ENCODE peak calls at places on chromosomes 2 and 18, in five cellular contexts. C, M, O, D and I are unnamed samples.

GRCh38 chr2:193810533-193810932 is 1615.8 kb upstream of the TMEFF2 start:
- DNase-seq in C (no peak), M (peak), O (no peak), D (no peak), I (no peak)

GRCh38 chr2:212709287-212709686 is 170.7 kb upstream of the ERBB4 start:
- DNase-seq in C (no peak), M (no peak), O (no peak), D (no peak), I (no peak)

GRCh38 chr2:95316466-95317122 is 19.4 kb downstream of the KCNIP3 start:
- DNase-seq in C (no peak), M (peak), O (no peak), D (peak), I (no peak)

GRCh38 chr18:78729099-78729467 is 250.5 kb upstream of the SALL3 start:
- DNase-seq in C (no peak), M (no peak), O (no peak), D (no peak), I (no peak)

GRCh38 chr2:101120124-101120996 is 30.8 kb downstream of the TBC1D8 start:
- DNase-seq in C (peak), M (peak), O (peak), D (peak), I (peak)

GRCh38 chr18:47174545-47175116 is 1.5 kb downstream of the IER3IP1 start:
- DNase-seq in C (no peak), M (no peak), O (no peak), D (no peak), I (no peak)

GRCh38 chr2:75416420-75417342 is 144.1 kb downstream of the EVA1A start:
- DNase-seq in C (no peak), M (no peak), O (no peak), D (no peak), I (no peak)

GRCh38 chr2:128361376-128362131 is 42.9 kb upstream of the HS6ST1 start:
- DNase-seq in C (no peak), M (no peak), O (no peak), D (no peak), I (no peak)

GRCh38 chr18:48228841-48229240 is 180.3 kb downstream of the ZBTB7C start:
- DNase-seq in C (no peak), M (peak), O (peak), D (no peak), I (no peak)

GRCh38 chr2:3127279-3127690 is 250.3 kb downstream of the EIPR1 start:
- DNase-seq in C (no peak), M (no peak), O (no peak), D (no peak), I (no peak)

GRCh38 chr18:55763298-55763697 is 175.3 kb upstream of the TCF4 start:
- DNase-seq in C (peak), M (no peak), O (no peak), D (peak), I (no peak)

GRCh38 chr2:104378853-104379374 is 475.0 kb upstream of the POU3F3 start:
- DNase-seq in C (peak), M (no peak), O (no peak), D (no peak), I (no peak)

GRCh38 chr2:38439226-38439612 is 62.1 kb upstream of the ATL2 start:
- DNase-seq in C (no peak), M (no peak), O (no peak), D (no peak), I (no peak)

GRCh38 chr2:41032715-41033114 is 580.8 kb upstream of the SLC8A1 start:
- DNase-seq in C (no peak), M (no peak), O (no peak), D (no peak), I (no peak)

GRCh38 chr2:104434363-104434792 is 419.5 kb upstream of the POU3F3 start:
- DNase-seq in C (no peak), M (no peak), O (no peak), D (no peak), I (no peak)

GRCh38 chr2:64793701-64794100 is 140.0 kb upstream of the SERTAD2 start:
- DNase-seq in C (no peak), M (no peak), O (no peak), D (peak), I (no peak)

GRCh38 chr2:11417946-11418585 is 47.9 kb downstream of the E2F6 start:
- DNase-seq in C (peak), M (peak), O (no peak), D (no peak), I (peak)

GRCh38 chr2:122300758-122301157 is 545.3 kb downstream of the TSN start:
- DNase-seq in C (no peak), M (no peak), O (no peak), D (no peak), I (no peak)

GRCh38 chr2:14297906-14298305 is 334.6 kb upstream of the LRATD1 start:
- DNase-seq in C (no peak), M (no peak), O (no peak), D (no peak), I (no peak)

GRCh38 chr2:88171966-88172365 is 1.8 kb downstream of the THNSL2 start:
- DNase-seq in C (no peak), M (no peak), O (no peak), D (no peak), I (no peak)

GRCh38 chr2:29962922-29963321 is 41.5 kb upstream of the ALK start:
- DNase-seq in C (no peak), M (no peak), O (no peak), D (no peak), I (no peak)

GRCh38 chr2:136072616-136073015 is 45.3 kb downstream of the CXCR4 start:
- DNase-seq in C (no peak), M (no peak), O (no peak), D (no peak), I (no peak)

GRCh38 chr18:9211955-9212354 is 75.4 kb downstream of the ANKRD12 start:
- DNase-seq in C (no peak), M (no peak), O (no peak), D (no peak), I (no peak)

GRCh38 chr18:9210996-9211395 is 74.4 kb downstream of the ANKRD12 start:
- DNase-seq in C (no peak), M (no peak), O (no peak), D (peak), I (no peak)

GRCh38 chr18:9218052-9218451 is 81.5 kb downstream of the ANKRD12 start:
- DNase-seq in C (no peak), M (peak), O (no peak), D (peak), I (no peak)

GRCh38 chr18:9216459-9216858 is 79.9 kb downstream of the ANKRD12 start:
- DNase-seq in C (no peak), M (no peak), O (no peak), D (no peak), I (no peak)

GRCh38 chr18:9215221-9215933 is 78.8 kb downstream of the ANKRD12 start:
- DNase-seq in C (no peak), M (peak), O (no peak), D (no peak), I (no peak)
- TF ChIP-seq CTCF in C (no peak), M (no peak), O (no peak), D (no peak), I (no peak)

DNA sequence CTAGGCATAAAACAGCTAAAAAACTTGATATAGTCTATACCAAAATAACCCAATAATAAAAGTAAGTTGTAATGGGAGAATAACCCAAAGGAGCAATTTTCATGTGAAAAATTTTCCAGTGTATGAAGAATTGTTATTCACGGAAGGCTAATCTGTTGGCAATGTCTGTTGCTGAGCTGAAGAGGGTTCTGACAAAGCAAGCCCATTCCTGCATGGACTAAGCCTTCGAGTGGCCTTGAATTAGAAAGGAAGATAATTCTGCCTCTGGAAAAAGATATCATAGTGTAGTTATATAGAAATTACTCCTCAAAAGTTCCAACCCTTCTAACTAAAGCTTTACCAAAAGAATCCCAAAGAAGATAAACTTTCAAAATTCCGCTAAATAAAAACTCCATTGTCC is 101.5 kb downstream of the MAP2 start:
- DNase-seq in C (no peak), M (peak), O (no peak), D (no peak), I (no peak)
- H3K4me3 ChIP-seq in C (no peak), M (peak), O (no peak), D (no peak), I (no peak)

GRCh38 chr2:201665420-201666158 is 22.3 kb upstream of the TMEM237 start:
- DNase-seq in C (no peak), M (peak), O (no peak), D (no peak), I (no peak)
- TF ChIP-seq CTCF in C (peak), M (no peak), O (no peak), D (no peak), I (no peak)

DNA sequence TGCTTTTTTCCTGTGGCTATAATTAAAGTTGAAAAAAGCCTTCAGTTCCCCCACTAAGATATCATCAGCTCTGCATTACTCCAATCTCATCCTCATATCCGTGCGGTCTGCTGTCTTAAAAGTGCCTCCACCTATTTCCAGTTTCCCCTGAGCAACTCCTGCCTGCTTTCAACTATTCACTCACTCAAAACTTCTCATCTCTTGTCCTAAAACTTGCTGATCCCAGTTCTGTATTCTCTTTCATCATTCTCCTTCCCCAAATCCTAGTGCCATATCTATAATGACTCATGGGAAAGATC is 20.0 kb downstream of the ACVR1 start:
- DNase-seq in C (no peak), M (no peak), O (no peak), D (no peak), I (no peak)
- H3K4me3 ChIP-seq in C (no peak), M (no peak), O (no peak), D (no peak), I (no peak)

DNA sequence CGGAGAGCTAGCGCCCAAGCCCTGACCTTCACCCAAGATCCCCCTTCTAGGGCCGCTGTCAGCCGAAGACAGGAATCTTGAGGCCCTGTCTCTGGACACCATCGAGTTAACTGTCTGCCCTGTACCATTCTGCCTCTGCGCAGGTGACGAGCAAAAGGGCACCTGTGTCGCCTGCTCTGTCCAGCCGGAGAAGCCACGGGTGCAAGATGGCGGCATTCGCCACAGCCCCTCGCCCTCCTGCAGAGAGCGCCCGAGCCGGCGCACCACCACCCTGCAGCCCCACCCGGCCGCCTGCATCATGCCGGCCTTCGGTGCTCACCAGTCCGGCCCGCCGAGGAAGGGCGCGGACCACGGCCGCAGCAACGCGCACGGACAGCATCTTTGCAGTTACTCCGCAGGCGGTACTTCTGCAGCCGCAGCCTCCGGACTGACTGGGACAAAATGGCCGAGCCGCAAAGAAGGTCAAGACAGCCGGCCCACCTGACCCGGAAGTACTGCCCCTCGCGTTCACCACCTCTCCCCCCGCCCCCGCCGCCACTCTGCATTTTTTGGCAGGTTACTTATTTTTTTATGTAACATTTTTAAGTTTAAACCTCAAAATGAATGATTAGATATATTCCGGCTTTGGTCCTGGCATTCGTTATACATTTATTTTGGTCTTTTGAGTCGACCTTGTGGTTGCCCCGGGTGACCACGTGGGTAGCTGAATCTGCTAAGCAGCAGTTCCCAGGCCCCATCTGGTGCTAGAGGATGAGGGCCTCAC is at the start of gene ATP5F1A:
- DNase-seq in C (peak), M (peak), O (peak), D (peak), I (peak)
- TF ChIP-seq CTCF in C (no peak), M (no peak), O (no peak), D (no peak), I (no peak)

GRCh38 chr2:239246723-239247122 is 154.1 kb downstream of the HDAC4 start:
- DNase-seq in C (no peak), M (no peak), O (no peak), D (no peak), I (no peak)
- H3K4me3 ChIP-seq in C (no peak), M (no peak), O (no peak), D (no peak), I (no peak)